ENCODE peak calls at places on chromosomes 4 and X, in nine cellular contexts. One of them, this sample, is unnamed.
A peak's percentile ranks its signal among the peaks of the same experiment; 100 is the strongest.

GRCh38 chr4:10003666-10004065 is 17.6 kb downstream of the SLC2A9 start:
- DNase-seq in tibial artery: no peak
- DNase-seq in OCI-LY7: no peak
- DNase-seq in aorta: no peak
- DNase-seq in IMR-90: no peak
- DNase-seq in GM12865: peak; percentile 70
- DNase-seq in lower lobe of right lung: no peak
- DNase-seq in fibroblast of lung: no peak
- DNase-seq in mesendoderm: no peak
- DNase-seq in this sample: no peak

GRCh38 chrX:50107470-50107869 is 93.3 kb downstream of the AKAP4 start:
- DNase-seq in tibial artery: no peak
- DNase-seq in OCI-LY7: no peak
- DNase-seq in aorta: no peak
- DNase-seq in IMR-90: no peak
- DNase-seq in GM12865: no peak
- DNase-seq in lower lobe of right lung: no peak
- DNase-seq in fibroblast of lung: no peak
- DNase-seq in mesendoderm: no peak
- DNase-seq in this sample: no peak

GRCh38 chr4:151690164-151690856 is 70.5 kb downstream of the GATB start:
- DNase-seq in tibial artery: no peak
- DNase-seq in OCI-LY7: no peak
- DNase-seq in aorta: no peak
- DNase-seq in IMR-90: peak; percentile 74
- DNase-seq in GM12865: no peak
- DNase-seq in lower lobe of right lung: no peak
- DNase-seq in fibroblast of lung: peak; percentile 83
- DNase-seq in mesendoderm: no peak
- DNase-seq in this sample: no peak

GRCh38 chr4:176642472-176642871 is 150.2 kb downstream of the VEGFC start:
- DNase-seq in tibial artery: no peak
- DNase-seq in OCI-LY7: no peak
- DNase-seq in aorta: no peak
- DNase-seq in IMR-90: no peak
- DNase-seq in GM12865: peak; percentile 34
- DNase-seq in lower lobe of right lung: no peak
- DNase-seq in fibroblast of lung: no peak
- DNase-seq in mesendoderm: peak; percentile 68
- DNase-seq in this sample: peak; percentile 16

GRCh38 chrX:133608406-133608805 is 193.1 kb upstream of the GPC4 start:
- DNase-seq in tibial artery: no peak
- DNase-seq in OCI-LY7: no peak
- DNase-seq in aorta: no peak
- DNase-seq in IMR-90: peak; percentile 2
- DNase-seq in GM12865: no peak
- DNase-seq in lower lobe of right lung: no peak
- DNase-seq in fibroblast of lung: peak; percentile 87
- DNase-seq in mesendoderm: no peak
- DNase-seq in this sample: no peak

GRCh38 chr4:71268156-71268555 is 70.7 kb upstream of the SLC4A4 start:
- DNase-seq in tibial artery: no peak
- DNase-seq in OCI-LY7: no peak
- DNase-seq in aorta: no peak
- DNase-seq in IMR-90: peak; percentile 37
- DNase-seq in GM12865: no peak
- DNase-seq in lower lobe of right lung: no peak
- DNase-seq in fibroblast of lung: peak; percentile 45
- DNase-seq in mesendoderm: no peak
- DNase-seq in this sample: no peak

GRCh38 chr4:175373031-175373430 is 439.0 kb downstream of the GPM6A start:
- DNase-seq in tibial artery: no peak
- DNase-seq in OCI-LY7: no peak
- DNase-seq in aorta: no peak
- DNase-seq in IMR-90: peak; percentile 33
- DNase-seq in GM12865: no peak
- DNase-seq in lower lobe of right lung: no peak
- DNase-seq in fibroblast of lung: peak; percentile 17
- DNase-seq in mesendoderm: no peak
- DNase-seq in this sample: no peak

GRCh38 chr4:26069218-26069617 is 155.2 kb downstream of the SMIM20 start:
- DNase-seq in tibial artery: no peak
- DNase-seq in OCI-LY7: peak; percentile 25
- DNase-seq in aorta: no peak
- DNase-seq in IMR-90: peak; percentile 47
- DNase-seq in GM12865: peak; percentile 48
- DNase-seq in lower lobe of right lung: no peak
- DNase-seq in fibroblast of lung: peak; percentile 50
- DNase-seq in mesendoderm: peak; percentile 81
- DNase-seq in this sample: peak; percentile 73

GRCh38 chr4:159158989-159159388 is 56.1 kb downstream of the RAPGEF2 start:
- DNase-seq in tibial artery: no peak
- DNase-seq in OCI-LY7: no peak
- DNase-seq in aorta: no peak
- DNase-seq in IMR-90: no peak
- DNase-seq in GM12865: no peak
- DNase-seq in lower lobe of right lung: no peak
- DNase-seq in fibroblast of lung: no peak
- DNase-seq in mesendoderm: no peak
- DNase-seq in this sample: no peak

GRCh38 chr4:83282049-83282535 is 2.5 kb downstream of the COQ2 start:
- DNase-seq in tibial artery: no peak
- DNase-seq in OCI-LY7: peak; percentile 77
- DNase-seq in aorta: no peak
- DNase-seq in IMR-90: peak; percentile 62
- DNase-seq in GM12865: peak; percentile 81
- DNase-seq in lower lobe of right lung: no peak
- DNase-seq in fibroblast of lung: peak; percentile 39
- DNase-seq in mesendoderm: peak; percentile 61
- DNase-seq in this sample: peak; percentile 36

GRCh38 chrX:121307441-121307840 is 260.0 kb downstream of the GLUD2 start:
- DNase-seq in tibial artery: no peak
- DNase-seq in OCI-LY7: no peak
- DNase-seq in aorta: no peak
- DNase-seq in IMR-90: no peak
- DNase-seq in GM12865: peak; percentile 76
- DNase-seq in lower lobe of right lung: no peak
- DNase-seq in fibroblast of lung: peak; percentile 35
- DNase-seq in mesendoderm: no peak
- DNase-seq in this sample: no peak

GRCh38 chr4:171715973-171716372 is 97.2 kb upstream of the GALNTL6 start:
- DNase-seq in tibial artery: no peak
- DNase-seq in OCI-LY7: no peak
- DNase-seq in aorta: no peak
- DNase-seq in IMR-90: no peak
- DNase-seq in GM12865: no peak
- DNase-seq in lower lobe of right lung: no peak
- DNase-seq in fibroblast of lung: no peak
- DNase-seq in mesendoderm: no peak
- DNase-seq in this sample: no peak

GRCh38 chrX:48939417-48940228 is 17.8 kb downstream of the OTUD5 start:
- DNase-seq in tibial artery: no peak
- DNase-seq in OCI-LY7: peak; percentile 74
- DNase-seq in aorta: no peak
- DNase-seq in IMR-90: no peak
- DNase-seq in GM12865: peak; percentile 75
- DNase-seq in lower lobe of right lung: no peak
- DNase-seq in fibroblast of lung: no peak
- DNase-seq in mesendoderm: no peak
- DNase-seq in this sample: no peak

GRCh38 chr4:37516057-37516775 is 170.0 kb downstream of the RELL1 start:
- DNase-seq in tibial artery: no peak
- DNase-seq in OCI-LY7: no peak
- DNase-seq in aorta: no peak
- DNase-seq in IMR-90: no peak
- DNase-seq in GM12865: no peak
- DNase-seq in lower lobe of right lung: no peak
- DNase-seq in fibroblast of lung: peak; percentile 20
- DNase-seq in mesendoderm: no peak
- DNase-seq in this sample: peak; percentile 17

GRCh38 chr4:59818656-59819055 is 1381.5 kb upstream of the ADGRL3 start:
- DNase-seq in tibial artery: no peak
- DNase-seq in OCI-LY7: no peak
- DNase-seq in aorta: no peak
- DNase-seq in IMR-90: no peak
- DNase-seq in GM12865: peak; percentile 17
- DNase-seq in lower lobe of right lung: no peak
- DNase-seq in fibroblast of lung: peak; percentile 23
- DNase-seq in mesendoderm: no peak
- DNase-seq in this sample: no peak

GRCh38 chr4:151801547-151802516 is 41.0 kb upstream of the GATB start:
- DNase-seq in tibial artery: peak; percentile 32
- DNase-seq in OCI-LY7: peak; percentile 56
- DNase-seq in aorta: no peak
- DNase-seq in IMR-90: peak; percentile 44
- DNase-seq in GM12865: peak; percentile 68
- DNase-seq in lower lobe of right lung: peak; percentile 48
- DNase-seq in fibroblast of lung: peak; percentile 32
- DNase-seq in mesendoderm: peak; percentile 70
- DNase-seq in this sample: peak; percentile 50

GRCh38 chrX:77628294-77629025 is 157.6 kb downstream of the ATRX start:
- DNase-seq in tibial artery: no peak
- DNase-seq in OCI-LY7: no peak
- DNase-seq in aorta: no peak
- DNase-seq in IMR-90: no peak
- DNase-seq in GM12865: no peak
- DNase-seq in lower lobe of right lung: no peak
- DNase-seq in fibroblast of lung: no peak
- DNase-seq in mesendoderm: no peak
- DNase-seq in this sample: no peak

GRCh38 chr4:81915430-81915829 is 443.7 kb upstream of the RASGEF1B start:
- DNase-seq in tibial artery: no peak
- DNase-seq in OCI-LY7: no peak
- DNase-seq in aorta: no peak
- DNase-seq in IMR-90: no peak
- DNase-seq in GM12865: no peak
- DNase-seq in lower lobe of right lung: no peak
- DNase-seq in fibroblast of lung: no peak
- DNase-seq in mesendoderm: no peak
- DNase-seq in this sample: no peak

GRCh38 chr4:167021545-167022155 is 212.6 kb downstream of the SPOCK3 start:
- DNase-seq in tibial artery: peak; percentile 70
- DNase-seq in OCI-LY7: peak; percentile 55
- DNase-seq in aorta: peak; percentile 85
- DNase-seq in IMR-90: peak; percentile 51
- DNase-seq in GM12865: peak; percentile 79
- DNase-seq in lower lobe of right lung: peak; percentile 62
- DNase-seq in fibroblast of lung: peak; percentile 39
- DNase-seq in mesendoderm: peak; percentile 62
- DNase-seq in this sample: peak; percentile 2

GRCh38 chrX:103585421-103586313 is at the start of gene TCEAL4:
- DNase-seq in tibial artery: peak; percentile 56
- DNase-seq in OCI-LY7: peak; percentile 49
- DNase-seq in aorta: peak; percentile 86
- DNase-seq in IMR-90: no peak
- DNase-seq in GM12865: peak; percentile 49
- DNase-seq in lower lobe of right lung: peak; percentile 74
- DNase-seq in fibroblast of lung: peak; percentile 12
- DNase-seq in mesendoderm: peak; percentile 40
- DNase-seq in this sample: peak; percentile 71

DNA sequence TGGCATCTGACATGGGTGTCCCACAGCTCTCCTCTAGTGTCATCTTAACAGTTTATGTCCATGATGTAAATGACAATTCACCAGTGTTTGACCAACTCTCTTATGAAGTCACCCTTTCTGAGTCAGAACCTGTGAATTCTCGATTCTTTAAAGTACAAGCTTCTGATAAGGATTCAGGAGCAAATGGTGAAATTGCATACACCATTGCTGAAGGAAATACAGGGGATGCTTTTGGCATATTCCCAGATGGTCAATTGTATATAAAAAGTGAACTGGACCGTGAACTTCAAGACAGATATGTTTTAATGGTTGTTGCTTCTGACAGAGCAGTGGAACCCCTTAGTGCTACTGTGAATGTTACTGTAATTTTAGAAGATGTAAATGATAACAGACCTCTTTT is 4.6 kb downstream of the FAT4 start:
- DNase-seq in tibial artery: no peak
- DNase-seq in OCI-LY7: no peak
- DNase-seq in aorta: no peak
- DNase-seq in IMR-90: peak; percentile 45
- DNase-seq in GM12865: no peak
- DNase-seq in lower lobe of right lung: no peak
- DNase-seq in fibroblast of lung: peak; percentile 58
- DNase-seq in mesendoderm: no peak
- DNase-seq in this sample: no peak
- H3K4me3 ChIP-seq in tibial artery: peak overlapping the region; percentile 99
- H3K4me3 ChIP-seq in OCI-LY7: no peak overlapping the region
- H3K4me3 ChIP-seq in aorta: no peak overlapping the region
- H3K4me3 ChIP-seq in IMR-90: no peak overlapping the region
- H3K4me3 ChIP-seq in GM12865: no peak overlapping the region
- H3K4me3 ChIP-seq in lower lobe of right lung: no peak overlapping the region
- H3K4me3 ChIP-seq in fibroblast of lung: no peak overlapping the region
- H3K4me3 ChIP-seq in mesendoderm: no peak overlapping the region
- H3K4me3 ChIP-seq in this sample: no peak overlapping the region

DNA sequence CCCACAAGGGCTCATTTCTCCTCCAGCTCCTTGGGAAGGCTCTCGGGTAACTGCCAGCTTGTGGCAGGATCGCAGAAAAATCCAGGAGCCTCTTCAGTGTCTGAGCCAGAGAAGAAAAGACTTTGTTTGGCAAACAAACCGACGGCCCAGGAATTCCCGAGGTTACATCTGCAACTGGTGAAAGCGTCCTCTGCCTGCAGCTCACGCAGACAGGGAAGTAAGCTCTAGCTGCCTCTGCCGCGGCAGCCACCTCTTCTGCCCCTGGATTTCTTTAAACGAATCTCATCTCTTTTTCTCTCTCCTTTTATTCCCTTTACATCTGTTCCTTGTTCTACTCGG is 289 bp downstream of the DCHS2 start:
- DNase-seq in tibial artery: no peak
- DNase-seq in OCI-LY7: no peak
- DNase-seq in aorta: no peak
- DNase-seq in IMR-90: peak; percentile 5
- DNase-seq in GM12865: no peak
- DNase-seq in lower lobe of right lung: no peak
- DNase-seq in fibroblast of lung: peak; percentile 5
- DNase-seq in mesendoderm: peak; percentile 72
- DNase-seq in this sample: no peak
- H3K4me3 ChIP-seq in tibial artery: peak overlapping the region; percentile 30
- H3K4me3 ChIP-seq in OCI-LY7: no peak overlapping the region
- H3K4me3 ChIP-seq in aorta: peak overlapping the region; percentile 22
- H3K4me3 ChIP-seq in IMR-90: no peak overlapping the region
- H3K4me3 ChIP-seq in GM12865: no peak overlapping the region
- H3K4me3 ChIP-seq in lower lobe of right lung: peak overlapping the region; percentile 39
- H3K4me3 ChIP-seq in fibroblast of lung: peak overlapping the region; percentile 19
- H3K4me3 ChIP-seq in mesendoderm: no peak overlapping the region
- H3K4me3 ChIP-seq in this sample: peak overlapping the region; percentile 48

GRCh38 chr4:96073446-96073845 is 233.6 kb downstream of the PDHA2 start:
- DNase-seq in tibial artery: no peak
- DNase-seq in OCI-LY7: no peak
- DNase-seq in aorta: no peak
- DNase-seq in IMR-90: no peak
- DNase-seq in GM12865: no peak
- DNase-seq in lower lobe of right lung: no peak
- DNase-seq in fibroblast of lung: peak; percentile 69
- DNase-seq in mesendoderm: no peak
- DNase-seq in this sample: no peak
- H3K4me3 ChIP-seq in tibial artery: no peak overlapping the region
- H3K4me3 ChIP-seq in OCI-LY7: no peak overlapping the region
- H3K4me3 ChIP-seq in aorta: no peak overlapping the region
- H3K4me3 ChIP-seq in IMR-90: no peak overlapping the region
- H3K4me3 ChIP-seq in GM12865: no peak overlapping the region
- H3K4me3 ChIP-seq in lower lobe of right lung: no peak overlapping the region
- H3K4me3 ChIP-seq in fibroblast of lung: no peak overlapping the region
- H3K4me3 ChIP-seq in mesendoderm: no peak overlapping the region
- H3K4me3 ChIP-seq in this sample: no peak overlapping the region

GRCh38 chr4:127634181-127634580 is 1.4 kb downstream of the INTU start:
- DNase-seq in tibial artery: no peak
- DNase-seq in OCI-LY7: no peak
- DNase-seq in aorta: no peak
- DNase-seq in IMR-90: peak; percentile 92
- DNase-seq in GM12865: no peak
- DNase-seq in lower lobe of right lung: no peak
- DNase-seq in fibroblast of lung: peak; percentile 87
- DNase-seq in mesendoderm: no peak
- DNase-seq in this sample: no peak
- H3K4me3 ChIP-seq in tibial artery: no peak overlapping the region
- H3K4me3 ChIP-seq in OCI-LY7: no peak overlapping the region
- H3K4me3 ChIP-seq in aorta: no peak overlapping the region
- H3K4me3 ChIP-seq in IMR-90: no peak overlapping the region
- H3K4me3 ChIP-seq in GM12865: no peak overlapping the region
- H3K4me3 ChIP-seq in lower lobe of right lung: no peak overlapping the region
- H3K4me3 ChIP-seq in fibroblast of lung: peak overlapping the region; percentile 73
- H3K4me3 ChIP-seq in mesendoderm: no peak overlapping the region
- H3K4me3 ChIP-seq in this sample: no peak overlapping the region